ENCODE peak calls at places on chromosomes 1 and 21, in four cellular contexts. X is body of pancreas, A is uterus, F is fibroblast of lung. L is an unnamed sample.

GRCh38 chr1:178565586-178565985 is 52.7 kb downstream of the TEX35 start:
- DNase-seq in X (no peak), A (no peak), F (no peak), L (no peak)

GRCh38 chr1:201573923-201574322 is 35.0 kb downstream of the NAV1 start:
- DNase-seq in X (no peak), A (no peak), F (no peak), L (no peak)

GRCh38 chr1:62250126-62250726 is 55.6 kb downstream of the L1TD1 start:
- DNase-seq in X (no peak), A (no peak), F (no peak), L (no peak)

GRCh38 chr1:228471762-228472398 is 15.3 kb upstream of the RNF187 start:
- DNase-seq in X (no peak), A (no peak), F (peak), L (no peak)

GRCh38 chr1:70153739-70154138 is 51.6 kb downstream of the LRRC40 start:
- DNase-seq in X (no peak), A (no peak), F (no peak), L (no peak)

GRCh38 chr21:36274128-36274527 is 45.9 kb upstream of the MORC3 start:
- DNase-seq in X (no peak), A (no peak), F (no peak), L (no peak)

GRCh38 chr21:43854773-43855633 is 10.0 kb upstream of the AGPAT3 start:
- DNase-seq in X (no peak), A (no peak), F (no peak), L (no peak)

GRCh38 chr21:25964009-25964408 is 206.6 kb downstream of the APP start:
- DNase-seq in X (no peak), A (no peak), F (no peak), L (no peak)

GRCh38 chr21:42174173-42174572 is 44.8 kb upstream of the ABCG1 start:
- DNase-seq in X (no peak), A (no peak), F (no peak), L (no peak)

GRCh38 chr1:204150702-204151561 is 912 bp downstream of the ETNK2 start:
- DNase-seq in X (peak), A (peak), F (no peak), L (no peak)
- H3K4me3 ChIP-seq in X (peak), A (peak), F (peak), L (peak)

GRCh38 chr1:93080424-93080823 is 1.3 kb downstream of the MTF2 start:
- DNase-seq in X (no peak), A (no peak), F (peak), L (peak)
- TF ChIP-seq CTCF in X (peak), A (peak), F (peak), L (peak)

DNA sequence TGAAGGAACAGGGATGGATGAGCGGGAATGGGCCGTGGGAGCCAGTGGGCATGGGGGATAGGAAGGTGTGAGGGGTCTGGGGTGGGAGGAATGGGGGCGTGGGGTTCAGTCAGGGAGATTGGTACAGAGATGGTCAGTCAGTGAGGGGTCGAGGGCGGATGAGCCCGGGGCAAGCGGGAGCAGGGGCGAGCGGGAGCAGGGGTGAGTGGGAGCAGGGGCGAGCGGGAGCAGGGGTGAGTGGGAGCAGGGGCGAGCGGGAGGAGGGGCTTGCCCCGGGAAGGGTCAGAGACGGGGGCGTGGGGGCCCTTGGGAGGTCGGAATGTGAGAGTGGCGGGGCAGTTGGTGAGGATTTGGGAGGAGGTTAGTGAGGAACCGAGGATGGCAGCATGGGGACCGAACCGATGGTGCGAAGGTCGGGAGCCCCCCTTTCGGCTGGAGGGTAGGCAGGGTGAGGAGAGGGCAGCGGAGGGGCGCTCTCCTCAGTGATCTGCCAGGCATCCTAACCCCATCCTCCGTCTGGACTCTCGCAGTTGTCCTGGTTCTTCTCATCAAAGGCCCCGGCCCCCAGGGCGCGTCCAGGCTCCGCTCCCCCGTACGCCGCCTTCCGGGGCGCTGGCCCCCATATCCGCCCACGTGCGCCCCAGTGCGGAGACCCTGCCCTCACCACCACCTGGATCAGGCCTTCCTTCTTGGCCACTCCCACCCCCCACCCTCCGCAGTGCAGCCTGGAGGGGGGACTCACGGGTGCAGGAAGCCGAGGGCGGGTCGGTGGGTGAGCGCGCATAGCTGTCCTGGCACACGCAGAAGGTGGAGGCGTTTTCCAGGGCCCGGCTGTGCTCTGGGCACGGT is 11.2 kb downstream of the EPHA10 start:
- DNase-seq in X (no peak), A (no peak), F (no peak), L (no peak)
- H3K4me3 ChIP-seq in X (no peak), A (no peak), F (no peak), L (no peak)

DNA sequence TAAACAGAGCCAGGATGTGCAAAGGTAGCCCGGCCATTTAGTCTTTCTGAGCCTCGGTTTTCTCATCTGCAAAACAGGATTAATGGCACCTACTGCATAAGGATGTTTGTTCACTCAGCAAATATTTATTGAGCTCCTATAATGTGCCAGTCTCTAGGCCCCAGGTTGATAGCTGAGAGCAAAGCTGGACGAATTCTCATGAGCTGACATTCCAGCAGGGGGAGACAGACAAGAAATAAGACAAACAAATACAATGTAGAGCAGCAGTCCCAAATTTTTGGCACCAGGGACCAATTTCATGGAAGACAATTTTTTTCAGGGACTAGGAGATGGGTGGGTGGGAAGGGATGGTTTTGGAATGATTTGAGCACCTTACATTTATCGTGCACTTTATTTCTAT is 74.3 kb upstream of the PAX7 start:
- DNase-seq in X (no peak), A (no peak), F (peak), L (no peak)
- TF ChIP-seq CTCF in X (peak), A (no peak), F (peak), L (peak)

DNA sequence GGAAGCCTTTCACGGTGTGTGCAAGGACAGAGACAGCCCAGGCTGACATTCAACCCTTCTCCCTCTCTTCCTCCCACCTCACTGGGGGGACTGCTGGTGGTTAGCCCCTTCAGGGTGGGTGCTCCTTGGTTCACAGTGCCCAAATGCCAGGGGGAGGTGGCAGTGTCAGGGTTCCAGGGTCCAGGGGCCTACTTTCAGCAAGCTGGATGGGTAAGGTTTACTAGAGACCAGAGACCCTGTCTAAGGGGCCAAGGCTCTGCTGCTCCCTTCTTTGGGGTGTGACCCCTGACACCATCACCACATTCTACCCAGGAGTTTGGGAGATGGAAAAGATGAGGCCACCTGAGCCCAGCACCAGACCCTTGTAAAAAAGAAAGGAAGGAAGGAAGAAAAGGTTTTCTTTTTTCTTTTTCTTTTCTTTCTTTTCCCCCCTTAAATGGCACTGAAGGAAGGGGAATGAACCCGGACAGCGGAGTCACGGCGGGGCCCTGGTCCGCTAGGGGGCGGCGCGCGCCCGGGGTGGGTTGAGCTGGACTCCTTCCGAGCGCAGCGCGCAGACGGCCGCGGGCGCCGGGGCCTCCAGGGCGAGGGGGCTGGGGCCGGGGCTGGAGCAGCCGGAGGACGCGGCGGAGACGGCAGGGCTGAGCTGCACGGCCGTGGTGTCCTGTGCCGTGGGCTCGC is 18.8 kb downstream of the KNCN start:
- DNase-seq in X (peak), A (peak), F (peak), L (no peak)
- H3K4me3 ChIP-seq in X (no peak), A (peak), F (no peak), L (peak)

GRCh38 chr21:19340303-19340702 is 936.7 kb upstream of the TMPRSS15 start:
- DNase-seq in X (no peak), A (no peak), F (no peak), L (no peak)
- TF ChIP-seq CTCF in X (no peak), A (no peak), F (no peak), L (no peak)

L was measured in AG04449.